ENCODE peak calls at places on chromosome 3, in eight cellular contexts. F, N, T, P, A, B, G and H are unnamed samples.

GRCh38 chr3:38644016-38644661 is 5.3 kb downstream of the SCN5A start:
- DNase-seq in F (no peak), N (no peak), T (no peak), P (peak), A (peak), B (no peak), G (no peak), H (no peak)

GRCh38 chr3:76657909-76658308 is 382.0 kb upstream of the ROBO2 start:
- DNase-seq in F (no peak), N (no peak), T (no peak), P (no peak), A (no peak), B (no peak), G (no peak), H (no peak)

GRCh38 chr3:160395297-160395696 is 3.7 kb downstream of the IFT80 start:
- DNase-seq in F (no peak), N (no peak), T (no peak), P (no peak), A (no peak), B (no peak), G (no peak), H (no peak)

GRCh38 chr3:48034000-48034516 is 17.8 kb upstream of the MAP4 start:
- DNase-seq in F (no peak), N (no peak), T (no peak), P (no peak), A (no peak), B (no peak), G (no peak), H (no peak)

GRCh38 chr3:190345027-190345821 is 23.0 kb upstream of the CLDN1 start:
- DNase-seq in F (no peak), N (no peak), T (no peak), P (no peak), A (no peak), B (no peak), G (no peak), H (no peak)

GRCh38 chr3:140736863-140737460 is 59.1 kb downstream of the TRIM42 start:
- DNase-seq in F (no peak), N (no peak), T (no peak), P (no peak), A (peak), B (peak), G (peak), H (no peak)

GRCh38 chr3:11288021-11288491 is 15.9 kb downstream of the ATG7 start:
- DNase-seq in F (no peak), N (no peak), T (no peak), P (no peak), A (no peak), B (no peak), G (no peak), H (no peak)

GRCh38 chr3:134155456-134155855 is 95.2 kb downstream of the RYK start:
- DNase-seq in F (no peak), N (no peak), T (no peak), P (no peak), A (no peak), B (no peak), G (no peak), H (peak)

GRCh38 chr3:183537295-183537730 is 18.2 kb downstream of the KLHL6 start:
- DNase-seq in F (no peak), N (no peak), T (no peak), P (no peak), A (peak), B (peak), G (no peak), H (no peak)

GRCh38 chr3:140375002-140375401 is 302.9 kb upstream of the TRIM42 start:
- DNase-seq in F (no peak), N (no peak), T (no peak), P (no peak), A (no peak), B (no peak), G (no peak), H (no peak)

GRCh38 chr3:182617511-182617910 is 175.8 kb upstream of the ATP11B start:
- DNase-seq in F (no peak), N (no peak), T (no peak), P (no peak), A (no peak), B (no peak), G (peak), H (no peak)

GRCh38 chr3:43537206-43537605 is 84.6 kb downstream of the ANO10 start:
- DNase-seq in F (no peak), N (no peak), T (no peak), P (no peak), A (no peak), B (no peak), G (peak), H (no peak)

GRCh38 chr3:163924600-163924999 is 1153.7 kb downstream of the SI start:
- DNase-seq in F (no peak), N (no peak), T (no peak), P (no peak), A (no peak), B (no peak), G (no peak), H (no peak)

GRCh38 chr3:24521306-24522154 is 26.9 kb upstream of the THRB start:
- DNase-seq in F (peak), N (no peak), T (no peak), P (no peak), A (peak), B (peak), G (peak), H (no peak)

GRCh38 chr3:171226794-171227193 is 200.3 kb upstream of the SLC2A2 start:
- DNase-seq in F (no peak), N (no peak), T (no peak), P (no peak), A (no peak), B (no peak), G (no peak), H (no peak)

GRCh38 chr3:132421832-132422231 is 4.5 kb downstream of the DNAJC13 start:
- DNase-seq in F (no peak), N (no peak), T (no peak), P (no peak), A (no peak), B (no peak), G (no peak), H (no peak)

GRCh38 chr3:149384911-149385321 is 7.5 kb upstream of the TM4SF1 start:
- DNase-seq in F (no peak), N (no peak), T (no peak), P (no peak), A (no peak), B (no peak), G (no peak), H (no peak)

GRCh38 chr3:65485826-65486592 is 552.7 kb downstream of the MAGI1 start:
- DNase-seq in F (no peak), N (no peak), T (no peak), P (no peak), A (no peak), B (no peak), G (no peak), H (no peak)

GRCh38 chr3:146160964-146161724 is at the start of gene PLOD2:
- DNase-seq in F (peak), N (no peak), T (no peak), P (peak), A (peak), B (peak), G (peak), H (no peak)

GRCh38 chr3:30904986-30905385 is 10.5 kb upstream of the GADL1 start:
- DNase-seq in F (no peak), N (no peak), T (no peak), P (no peak), A (no peak), B (no peak), G (no peak), H (no peak)

GRCh38 chr3:21170964-21171363 is 580.0 kb downstream of the ZNF385D start:
- DNase-seq in F (no peak), N (no peak), T (no peak), P (no peak), A (no peak), B (no peak), G (no peak), H (no peak)

GRCh38 chr3:94612631-94613030 is 549.8 kb downstream of the NSUN3 start:
- DNase-seq in F (no peak), N (no peak), T (no peak), P (no peak), A (no peak), B (no peak), G (peak), H (no peak)

GRCh38 chr3:138874555-138874898 is 39.8 kb upstream of the PIK3CB start:
- DNase-seq in F (no peak), N (no peak), T (no peak), P (no peak), A (no peak), B (no peak), G (no peak), H (no peak)

GRCh38 chr3:14460342-14461005 is 58.1 kb downstream of the SLC6A6 start:
- DNase-seq in F (no peak), N (no peak), T (no peak), P (no peak), A (peak), B (peak), G (no peak), H (no peak)

GRCh38 chr3:183254816-183255730 is 2.0 kb downstream of the B3GNT5 start:
- DNase-seq in F (no peak), N (no peak), T (no peak), P (no peak), A (no peak), B (no peak), G (peak), H (peak)

GRCh38 chr3:184222521-184222920 is 6.9 kb upstream of the VWA5B2 start:
- DNase-seq in F (no peak), N (no peak), T (no peak), P (no peak), A (no peak), B (no peak), G (no peak), H (no peak)